ENCODE peak calls at places on chromosomes 3 and 15, in six cellular contexts. One of them, this sample, is unnamed.

GRCh38 chr3:126938520-126939346 is 44.2 kb upstream of the PLXNA1 start:
- DNase-seq in heart right ventricle: no peak
- DNase-seq in cardiac fibroblast: no peak
- DNase-seq in upper lobe of left lung: no peak
- DNase-seq in pancreas: no peak
- DNase-seq in glutamatergic neuron: no peak
- DNase-seq in this sample: no peak

GRCh38 chr3:129892857-129893615 is 475 bp downstream of the TMCC1 start:
- DNase-seq in pancreas: no peak
- DNase-seq in upper lobe of left lung: peak
- DNase-seq in cardiac fibroblast: peak
- DNase-seq in glutamatergic neuron: peak
- DNase-seq in heart right ventricle: peak
- DNase-seq in this sample: peak

GRCh38 chr15:97504031-97504430 is 456.5 kb upstream of the ARRDC4 start:
- DNase-seq in upper lobe of left lung: no peak
- DNase-seq in cardiac fibroblast: peak
- DNase-seq in heart right ventricle: no peak
- DNase-seq in pancreas: no peak
- DNase-seq in glutamatergic neuron: no peak
- DNase-seq in this sample: no peak

GRCh38 chr15:89023311-89023961 is 64.8 kb upstream of the ABHD2 start:
- DNase-seq in heart right ventricle: no peak
- DNase-seq in upper lobe of left lung: no peak
- DNase-seq in glutamatergic neuron: no peak
- DNase-seq in cardiac fibroblast: peak
- DNase-seq in pancreas: no peak
- DNase-seq in this sample: no peak

GRCh38 chr3:38580450-38581382 is 68.8 kb downstream of the SCN5A start:
- DNase-seq in cardiac fibroblast: no peak
- DNase-seq in glutamatergic neuron: no peak
- DNase-seq in upper lobe of left lung: peak
- DNase-seq in pancreas: no peak
- DNase-seq in heart right ventricle: no peak
- DNase-seq in this sample: no peak

GRCh38 chr3:182284793-182285192 is 508.5 kb upstream of the ATP11B start:
- DNase-seq in heart right ventricle: no peak
- DNase-seq in upper lobe of left lung: no peak
- DNase-seq in glutamatergic neuron: no peak
- DNase-seq in cardiac fibroblast: no peak
- DNase-seq in pancreas: no peak
- DNase-seq in this sample: no peak

GRCh38 chr3:139358857-139359562 is 15.2 kb downstream of the MRPS22 start:
- DNase-seq in cardiac fibroblast: no peak
- DNase-seq in pancreas: no peak
- DNase-seq in upper lobe of left lung: no peak
- DNase-seq in heart right ventricle: no peak
- DNase-seq in glutamatergic neuron: no peak
- DNase-seq in this sample: no peak

GRCh38 chr15:68405426-68406250 is 26.3 kb downstream of the ITGA11 start:
- DNase-seq in cardiac fibroblast: no peak
- DNase-seq in upper lobe of left lung: no peak
- DNase-seq in heart right ventricle: no peak
- DNase-seq in glutamatergic neuron: no peak
- DNase-seq in pancreas: no peak
- DNase-seq in this sample: peak

GRCh38 chr3:39443530-39443929 is 23.9 kb upstream of the MOBP start:
- DNase-seq in glutamatergic neuron: no peak
- DNase-seq in upper lobe of left lung: no peak
- DNase-seq in heart right ventricle: no peak
- DNase-seq in pancreas: no peak
- DNase-seq in cardiac fibroblast: no peak
- DNase-seq in this sample: no peak

GRCh38 chr3:182303169-182303568 is 490.1 kb upstream of the ATP11B start:
- DNase-seq in heart right ventricle: no peak
- DNase-seq in glutamatergic neuron: no peak
- DNase-seq in upper lobe of left lung: no peak
- DNase-seq in cardiac fibroblast: no peak
- DNase-seq in pancreas: no peak
- DNase-seq in this sample: no peak

GRCh38 chr3:79765854-79766253 is 1.9 kb downstream of the ROBO1 start:
- DNase-seq in upper lobe of left lung: no peak
- DNase-seq in pancreas: no peak
- DNase-seq in heart right ventricle: no peak
- DNase-seq in glutamatergic neuron: no peak
- DNase-seq in cardiac fibroblast: no peak
- DNase-seq in this sample: no peak

DNA sequence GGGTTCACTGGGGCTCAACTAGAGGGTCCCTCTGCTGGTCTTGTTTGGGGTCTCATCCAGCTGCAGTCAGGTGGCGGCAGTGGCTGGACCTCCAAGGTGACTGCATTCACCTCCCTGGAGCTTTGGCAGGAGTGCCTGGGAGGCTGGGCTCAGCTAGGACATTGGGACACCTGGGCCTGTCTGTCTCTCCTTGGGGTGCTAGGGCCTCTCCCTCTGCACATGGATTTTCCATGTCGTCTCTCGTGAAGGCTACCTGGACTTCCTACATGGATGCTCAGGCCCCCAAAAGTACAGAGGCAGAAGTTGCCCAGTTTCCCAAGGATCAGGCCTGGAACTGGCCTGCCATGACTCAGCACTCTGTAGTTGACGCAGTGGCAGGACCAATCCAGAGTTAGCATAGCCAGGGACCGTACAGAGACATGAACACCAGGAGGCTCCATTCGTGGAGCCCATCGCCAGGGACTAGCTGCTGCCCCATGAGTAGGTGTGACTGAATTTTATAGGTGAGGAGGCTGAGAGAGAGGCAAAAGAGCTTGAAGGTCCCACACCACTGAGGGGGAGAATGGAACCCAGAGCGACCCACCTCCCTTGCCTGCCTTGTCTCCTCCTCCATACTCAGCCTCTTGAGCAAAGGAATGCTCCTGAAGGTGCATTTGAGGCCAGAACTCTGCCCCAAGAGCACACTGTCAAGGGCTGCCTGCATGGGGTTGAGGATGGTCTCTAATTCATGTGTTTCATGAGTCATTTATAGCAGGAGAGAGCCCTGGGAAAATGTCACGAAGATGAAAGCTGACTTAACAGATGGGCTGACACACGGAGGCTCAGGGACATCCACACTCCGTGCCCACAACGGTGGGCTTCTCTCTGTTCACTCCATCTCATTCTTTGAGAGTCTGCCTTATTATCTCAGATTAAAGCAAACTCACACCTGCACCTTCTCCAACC is 13.0 kb upstream of the ALDH1A3 start:
- DNase-seq in glutamatergic neuron: no peak
- DNase-seq in heart right ventricle: no peak
- DNase-seq in pancreas: no peak
- DNase-seq in upper lobe of left lung: no peak
- DNase-seq in cardiac fibroblast: no peak
- DNase-seq in this sample: no peak
- TF ChIP-seq CTCF in glutamatergic neuron: no peak
- TF ChIP-seq CTCF in heart right ventricle: no peak
- TF ChIP-seq CTCF in pancreas: no peak
- TF ChIP-seq CTCF in upper lobe of left lung: no peak
- TF ChIP-seq CTCF in cardiac fibroblast: no peak
- TF ChIP-seq CTCF in this sample: no peak

GRCh38 chr3:195175476-195176337 is 95.3 kb downstream of the XXYLT1 start:
- DNase-seq in pancreas: no peak
- DNase-seq in heart right ventricle: no peak
- DNase-seq in upper lobe of left lung: no peak
- DNase-seq in cardiac fibroblast: no peak
- DNase-seq in glutamatergic neuron: no peak
- DNase-seq in this sample: no peak
- TF ChIP-seq CTCF in pancreas: no peak
- TF ChIP-seq CTCF in heart right ventricle: no peak
- TF ChIP-seq CTCF in upper lobe of left lung: no peak
- TF ChIP-seq CTCF in cardiac fibroblast: no peak
- TF ChIP-seq CTCF in glutamatergic neuron: no peak
- TF ChIP-seq CTCF in this sample: no peak

DNA sequence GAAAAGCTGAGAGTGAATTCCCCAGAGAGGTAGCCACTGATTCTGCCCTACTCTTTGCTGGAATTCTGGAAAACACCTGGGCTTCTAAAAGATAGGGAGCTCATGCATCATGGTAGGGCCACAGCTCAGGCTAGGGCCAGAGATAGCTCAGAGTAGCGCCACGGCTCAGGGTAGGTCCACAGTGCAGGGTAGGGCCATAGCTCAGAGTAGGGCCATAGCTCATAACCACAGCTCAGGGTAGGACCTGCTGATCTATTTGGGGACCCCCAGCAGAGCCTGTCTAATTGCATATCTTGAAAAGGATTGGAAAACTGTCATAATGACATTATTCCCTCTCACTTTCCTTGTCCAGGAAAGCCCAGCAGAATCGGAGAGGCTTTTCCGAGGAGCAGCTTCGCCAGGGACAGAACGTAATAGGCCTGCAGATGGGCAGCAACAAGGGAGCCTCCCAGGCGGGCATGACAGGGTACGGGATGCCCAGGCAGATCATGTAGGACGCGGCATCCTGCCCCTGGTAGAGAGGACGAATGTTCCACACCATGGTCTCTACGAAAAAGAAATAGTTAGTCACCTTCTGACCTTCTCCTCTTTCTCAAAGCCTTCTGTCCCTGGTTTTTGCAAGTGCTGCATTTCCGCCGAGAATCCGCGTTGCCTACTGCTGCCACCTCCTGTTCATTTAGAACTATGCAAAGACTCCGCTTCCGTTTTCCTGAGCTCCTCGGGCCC is 14.5 kb downstream of the TAGLN3 start:
- DNase-seq in heart right ventricle: peak
- DNase-seq in glutamatergic neuron: peak
- DNase-seq in pancreas: peak
- DNase-seq in cardiac fibroblast: peak
- DNase-seq in upper lobe of left lung: no peak
- DNase-seq in this sample: peak
- TF ChIP-seq CTCF in heart right ventricle: peak
- TF ChIP-seq CTCF in glutamatergic neuron: peak
- TF ChIP-seq CTCF in pancreas: peak
- TF ChIP-seq CTCF in cardiac fibroblast: peak
- TF ChIP-seq CTCF in upper lobe of left lung: peak
- TF ChIP-seq CTCF in this sample: no peak

GRCh38 chr3:118842147-118842863 is 192.3 kb downstream of the IGSF11 start:
- DNase-seq in pancreas: no peak
- DNase-seq in heart right ventricle: no peak
- DNase-seq in upper lobe of left lung: no peak
- DNase-seq in glutamatergic neuron: no peak
- DNase-seq in cardiac fibroblast: peak
- DNase-seq in this sample: no peak
- TF ChIP-seq CTCF in pancreas: no peak
- TF ChIP-seq CTCF in heart right ventricle: no peak
- TF ChIP-seq CTCF in upper lobe of left lung: no peak
- TF ChIP-seq CTCF in glutamatergic neuron: no peak
- TF ChIP-seq CTCF in cardiac fibroblast: no peak
- TF ChIP-seq CTCF in this sample: no peak

DNA sequence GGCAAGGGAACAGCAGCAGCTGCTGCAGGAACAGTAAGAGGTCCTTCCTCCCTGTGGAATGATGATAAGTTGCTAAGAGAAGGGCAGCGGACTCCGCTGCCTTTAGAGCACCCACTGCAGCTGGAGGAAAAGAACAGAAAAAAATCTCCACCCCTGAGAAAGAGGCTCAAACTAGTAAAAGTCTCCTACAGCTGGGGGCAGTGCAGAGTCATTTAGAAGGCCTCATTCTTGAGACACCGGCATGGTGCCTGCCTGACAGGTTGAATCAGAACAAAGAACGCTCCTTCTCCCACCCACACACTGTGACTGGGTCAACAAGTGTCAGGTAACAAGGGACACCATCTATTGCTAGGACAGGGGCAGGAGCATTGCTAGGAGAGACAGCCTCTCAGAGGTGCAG is 188.4 kb downstream of the ABHD5 start:
- DNase-seq in glutamatergic neuron: no peak
- DNase-seq in cardiac fibroblast: peak
- DNase-seq in upper lobe of left lung: no peak
- DNase-seq in pancreas: no peak
- DNase-seq in heart right ventricle: no peak
- DNase-seq in this sample: no peak
- TF ChIP-seq CTCF in glutamatergic neuron: no peak
- TF ChIP-seq CTCF in cardiac fibroblast: peak
- TF ChIP-seq CTCF in upper lobe of left lung: peak
- TF ChIP-seq CTCF in pancreas: no peak
- TF ChIP-seq CTCF in heart right ventricle: no peak
- TF ChIP-seq CTCF in this sample: no peak